ENCODE peak calls at places on chromosomes 13 and 19, in ten cellular contexts. Q, D, U, V, P, L, J, Y, O and E are unnamed samples.

GRCh38 chr13:25633108-25633507 is 261.3 kb downstream of the ATP8A2 start:
- DNase-seq in Q (no peak), P (no peak), L (no peak), J (no peak), D (peak; percentile 8), U (no peak), Y (no peak), V (no peak), O (no peak), E (no peak)

GRCh38 chr19:16527971-16528521 is 14.2 kb downstream of the CHERP start:
- DNase-seq in Q (no peak), O (peak; percentile 56), V (no peak), J (no peak), L (no peak), U (peak; percentile 63), Y (peak; percentile 24), P (peak; percentile 16), D (no peak), E (no peak)

GRCh38 chr19:40576181-40576584 is 490 bp upstream of the SHKBP1 start:
- DNase-seq in L (no peak), Y (peak; percentile 39), V (no peak), U (peak; percentile 75), D (no peak), J (no peak), Q (no peak), P (no peak), O (no peak), E (no peak)

GRCh38 chr13:111217661-111218060 is 102.6 kb downstream of the ARHGEF7 start:
- DNase-seq in L (no peak), Q (no peak), U (no peak), Y (no peak), O (no peak), V (no peak), J (no peak), D (no peak), P (no peak), E (no peak)

GRCh38 chr19:48798937-48799336 is 11.9 kb downstream of the BCAT2 start:
- DNase-seq in V (no peak), Q (no peak), P (no peak), Y (no peak), L (no peak), U (no peak), O (no peak), D (no peak), J (no peak), E (no peak)

GRCh38 chr19:27744926-27745844 is 1467.8 kb downstream of the UQCRFS1 start:
- DNase-seq in L (no peak), Q (no peak), D (no peak), Y (no peak), J (no peak), P (no peak), U (no peak), V (no peak), O (no peak), E (no peak)

GRCh38 chr13:47184311-47184710 is 287.5 kb upstream of the HTR2A start:
- DNase-seq in Q (no peak), D (no peak), U (no peak), O (no peak), J (no peak), L (peak; percentile 66), P (no peak), Y (no peak), V (no peak), E (no peak)

GRCh38 chr13:73748404-73748803 is 385.8 kb downstream of the KLF12 start:
- DNase-seq in Q (no peak), J (no peak), O (no peak), D (no peak), P (no peak), V (no peak), U (no peak), Y (no peak), L (no peak), E (no peak)

GRCh38 chr19:4337906-4338440 is 654 bp downstream of the STAP2 start:
- DNase-seq in U (no peak), V (no peak), D (no peak), L (peak; percentile 21), P (no peak), J (no peak), O (no peak), Y (no peak), Q (no peak), E (no peak)

GRCh38 chr19:6590458-6591319 is at the start of gene CD70:
- DNase-seq in V (no peak), D (no peak), L (no peak), Q (peak; percentile 8), J (no peak), O (peak; percentile 42), P (peak; percentile 9), U (peak; percentile 55), Y (peak; percentile 54), E (no peak)

GRCh38 chr19:46373573-46374359 is 26.9 kb downstream of the PPP5C start:
- DNase-seq in Y (no peak), P (no peak), O (no peak), Q (peak; percentile 99), V (peak; percentile 37), L (peak; percentile 28), J (peak; percentile 85), U (no peak), D (no peak), E (no peak)

GRCh38 chr13:20073775-20074174 is 87.1 kb downstream of the GJA3 start:
- DNase-seq in V (no peak), L (no peak), D (no peak), O (no peak), Q (no peak), J (no peak), U (no peak), P (no peak), Y (no peak), E (no peak)

GRCh38 chr13:26460652-26461051 is 96.8 kb upstream of the WASF3 start:
- DNase-seq in V (no peak), O (no peak), P (no peak), D (no peak), U (peak; percentile 79), Q (no peak), J (peak; percentile 87), Y (no peak), L (peak; percentile 31), E (no peak)

DNA sequence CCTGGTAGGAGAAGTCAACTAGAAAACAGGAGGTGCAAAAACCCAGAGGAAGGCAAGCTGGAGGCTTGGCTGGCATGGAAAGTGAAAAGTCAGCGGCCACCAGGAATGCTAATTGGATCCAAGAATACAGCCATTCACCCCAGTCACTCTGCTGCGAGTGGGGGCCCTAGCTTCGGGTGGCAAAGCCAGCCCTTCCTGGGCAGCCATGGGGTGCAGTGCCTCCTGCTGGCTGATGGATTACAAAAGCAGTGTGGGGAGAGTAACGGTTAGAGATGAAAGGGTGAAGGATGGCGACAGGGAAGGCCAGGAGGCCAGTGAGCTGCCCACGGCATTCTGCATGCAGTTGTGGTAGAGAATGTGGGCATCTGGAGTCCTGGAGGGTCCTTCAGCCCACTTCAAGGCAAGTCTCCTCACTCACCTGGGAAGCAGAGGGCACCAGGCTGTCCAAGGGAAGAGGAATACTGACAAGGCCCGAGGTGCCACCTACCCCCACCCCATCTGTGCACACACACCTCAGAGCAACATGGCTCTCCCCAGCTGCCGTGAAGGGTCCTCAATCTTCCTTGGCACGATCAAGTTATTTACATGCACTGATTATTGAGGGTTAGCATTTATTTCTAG is 20.3 kb upstream of the EPHX3 start:
- DNase-seq in L (peak; percentile 46), O (no peak), Q (no peak), V (no peak), Y (peak; percentile 44), U (no peak), J (no peak), P (peak; percentile 26), D (no peak), E (no peak)
- TF ChIP-seq CTCF in L (peak; percentile 50), O (no peak), Q (no peak), V (peak; percentile 24), Y (peak; percentile 26), U (no peak), J (peak; percentile 43), P (peak; percentile 45), D (peak; percentile 58), E (no peak)

DNA sequence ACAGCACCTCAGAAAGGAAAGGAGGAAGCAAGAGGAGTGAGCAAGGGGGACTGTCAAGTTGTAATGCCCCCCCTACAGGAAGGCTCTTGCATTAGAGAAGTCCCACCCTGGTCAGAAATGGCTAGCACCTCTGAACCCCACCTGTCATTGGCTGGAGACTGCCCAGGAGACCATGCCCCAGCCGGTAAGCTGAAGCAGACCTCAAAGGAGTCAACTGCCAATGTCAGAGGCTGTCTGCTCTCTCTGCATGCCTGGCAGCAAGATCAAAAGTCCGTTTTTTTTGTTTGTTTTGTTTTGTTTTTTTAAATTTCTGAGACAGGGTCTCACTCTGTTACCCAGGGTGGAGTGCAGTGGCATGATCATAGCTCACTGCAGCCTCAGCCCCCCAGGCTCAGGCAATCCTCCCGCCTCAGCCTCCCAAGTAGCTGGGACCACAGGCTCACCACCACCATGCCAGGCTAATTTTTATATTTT is 8.1 kb upstream of the BCL3 start:
- DNase-seq in V (no peak), Q (no peak), D (no peak), Y (no peak), U (no peak), O (no peak), P (no peak), J (no peak), L (no peak), E (no peak)
- TF ChIP-seq CTCF in V (peak; percentile 13), Q (no peak), D (peak; percentile 24), Y (no peak), U (no peak), O (no peak), P (no peak), J (no peak), L (peak; percentile 12), E (no peak)

DNA sequence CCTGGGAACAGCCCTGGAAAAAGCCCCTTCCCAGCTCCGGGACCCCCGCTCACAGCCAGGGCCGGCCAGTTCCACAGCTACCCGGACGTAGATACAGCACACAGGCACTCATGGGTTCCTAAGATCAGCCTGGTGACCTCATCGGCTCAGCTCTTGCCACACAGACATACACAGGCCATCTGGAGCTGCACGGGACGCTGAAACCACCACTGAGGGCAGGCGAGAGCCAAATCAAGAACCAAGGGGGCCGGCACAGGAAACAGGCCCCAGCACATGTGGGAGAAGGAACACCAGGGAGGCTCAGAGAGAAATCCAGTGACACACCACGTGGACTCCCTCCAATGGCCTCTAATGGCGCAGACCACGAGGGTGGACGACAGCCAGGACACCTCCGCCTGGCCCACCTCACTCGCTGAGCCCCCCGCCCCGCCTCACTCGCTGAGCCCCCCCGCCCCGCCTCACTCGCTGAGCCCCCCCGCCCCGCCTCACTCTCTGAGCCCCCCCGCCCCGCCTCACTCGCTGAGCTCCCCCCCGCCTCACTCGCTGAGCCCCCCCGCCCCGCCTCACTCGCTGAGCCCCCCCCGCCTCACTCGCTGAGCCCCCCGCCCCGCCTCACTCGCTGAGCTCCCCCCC is 69.7 kb upstream of the C13orf46 start:
- DNase-seq in O (no peak), L (peak; percentile 96), V (no peak), P (no peak), Y (no peak), J (peak; percentile 71), U (peak; percentile 65), Q (no peak), D (peak; percentile 44), E (no peak)
- TF ChIP-seq CTCF in O (no peak), L (peak; percentile 42), V (no peak), P (no peak), Y (no peak), J (peak; percentile 43), U (no peak), Q (no peak), D (no peak), E (no peak)

GRCh38 chr19:18487576-18488402 is 34.1 kb downstream of the ELL start:
- DNase-seq in V (no peak), Q (no peak), J (no peak), D (no peak), U (no peak), L (no peak), Y (no peak), O (no peak), P (no peak), E (no peak)
- TF ChIP-seq CTCF in V (no peak), Q (no peak), J (no peak), D (no peak), U (no peak), L (no peak), Y (no peak), O (no peak), P (no peak), E (no peak)